ENCODE peak calls at places on chromosomes 4 and X, in four cellular contexts. J, T, C and X are unnamed samples.

GRCh38 chr4:105963461-105964400 is 68.5 kb downstream of the NPNT start:
- DNase-seq in J (no peak), T (no peak), C (no peak), X (peak; percentile 84)

GRCh38 chrX:39477438-39478120 is 620.2 kb downstream of the BCOR start:
- DNase-seq in J (no peak), T (peak; percentile 2), C (no peak), X (peak; percentile 34)

GRCh38 chr4:38162240-38162784 is 202.1 kb downstream of the PTTG2 start:
- DNase-seq in J (no peak), T (no peak), C (peak; percentile 96), X (no peak)

GRCh38 chr4:95510145-95510544 is 38.6 kb downstream of the UNC5C start:
- DNase-seq in J (no peak), T (no peak), C (peak; percentile 2), X (peak; percentile 10)

GRCh38 chrX:150990910-150991309 is 7.8 kb downstream of the HMGB3 start:
- DNase-seq in J (no peak), T (no peak), C (no peak), X (no peak)

GRCh38 chr4:19224820-19225219 is 1026.9 kb upstream of the SLIT2 start:
- DNase-seq in J (no peak), T (no peak), C (no peak), X (no peak)

GRCh38 chr4:116516711-116517110 is 568.7 kb downstream of the TRAM1L1 start:
- DNase-seq in J (no peak), T (no peak), C (no peak), X (no peak)

GRCh38 chr4:150950657-150951056 is 64.4 kb downstream of the LRBA start:
- DNase-seq in J (no peak), T (no peak), C (peak; percentile 21), X (no peak)

GRCh38 chr4:53832549-53832948 is 231.9 kb downstream of the CHIC2 start:
- DNase-seq in J (no peak), T (no peak), C (no peak), X (no peak)

GRCh38 chr4:185872747-185873380 is 60.9 kb upstream of the SORBS2 start:
- DNase-seq in J (no peak), T (no peak), C (no peak), X (no peak)

GRCh38 chr4:142307857-142308256 is 538.2 kb downstream of the INPP4B start:
- DNase-seq in J (no peak), T (no peak), C (no peak), X (no peak)

GRCh38 chrX:20393944-20394343 is 127.2 kb upstream of the RPS6KA3 start:
- DNase-seq in J (no peak), T (no peak), C (peak; percentile 27), X (no peak)

GRCh38 chr4:81502561-81502960 is 30.9 kb upstream of the RASGEF1B start:
- DNase-seq in J (no peak), T (no peak), C (no peak), X (no peak)

GRCh38 chrX:81202413-81202794 is 502 bp downstream of the SH3BGRL start:
- DNase-seq in J (no peak), T (no peak), C (no peak), X (no peak)

GRCh38 chr4:108113229-108113628 is 55.5 kb downstream of the LEF1 start:
- DNase-seq in J (no peak), T (no peak), C (no peak), X (no peak)

GRCh38 chr4:52925531-52925968 is 63.4 kb downstream of the RASL11B start:
- DNase-seq in J (no peak), T (no peak), C (no peak), X (no peak)

GRCh38 chrX:153974003-153974725 is 1.6 kb downstream of the TMEM187 start:
- DNase-seq in J (no peak), T (no peak), C (no peak), X (no peak)

GRCh38 chr4:53929311-53929710 is 135.1 kb downstream of the CHIC2 start:
- DNase-seq in J (no peak), T (no peak), C (no peak), X (no peak)

GRCh38 chrX:38305971-38306370 is 21.3 kb downstream of the RPGR start:
- DNase-seq in J (no peak), T (no peak), C (peak; percentile 18), X (no peak)

GRCh38 chrX:38991656-38992558 is 190.6 kb downstream of the MID1IP1 start:
- DNase-seq in J (no peak), T (no peak), C (no peak), X (no peak)

GRCh38 chr4:165378763-165379631 is at the start of gene CPE:
- DNase-seq in J (peak; percentile 58), T (no peak), C (peak; percentile 81), X (no peak)

GRCh38 chr4:17448689-17449088 is 63.2 kb downstream of the QDPR start:
- DNase-seq in J (no peak), T (no peak), C (no peak), X (no peak)
- TF ChIP-seq RNF2 in J (no peak), T (no peak), C (no peak), X (no peak)

GRCh38 chrX:106171293-106171692 is 3.2 kb downstream of the PWWP3B start:
- DNase-seq in J (no peak), T (no peak), C (no peak), X (no peak)

GRCh38 chrX:106170318-106170717 is 2.2 kb downstream of the PWWP3B start:
- DNase-seq in J (no peak), T (no peak), C (no peak), X (no peak)

GRCh38 chrX:106168107-106168506 is at the start of gene PWWP3B:
- DNase-seq in J (no peak), T (peak; percentile 7), C (no peak), X (no peak)
- TF ChIP-seq RNF2 in J (no peak), T (no peak), C (no peak), X (no peak)

GRCh38 chr4:4865705-4866123 is 6.2 kb downstream of the MSX1 start:
- DNase-seq in J (no peak), T (no peak), C (no peak), X (no peak)

GRCh38 chr4:4868506-4869379 is 9.3 kb downstream of the MSX1 start:
- DNase-seq in J (no peak), T (no peak), C (no peak), X (no peak)

GRCh38 chr4:4866124-4866832 is 6.8 kb downstream of the MSX1 start:
- DNase-seq in J (no peak), T (no peak), C (no peak), X (no peak)

GRCh38 chr4:4867745-4868505 is 8.5 kb downstream of the MSX1 start:
- DNase-seq in J (no peak), T (no peak), C (no peak), X (no peak)

DNA sequence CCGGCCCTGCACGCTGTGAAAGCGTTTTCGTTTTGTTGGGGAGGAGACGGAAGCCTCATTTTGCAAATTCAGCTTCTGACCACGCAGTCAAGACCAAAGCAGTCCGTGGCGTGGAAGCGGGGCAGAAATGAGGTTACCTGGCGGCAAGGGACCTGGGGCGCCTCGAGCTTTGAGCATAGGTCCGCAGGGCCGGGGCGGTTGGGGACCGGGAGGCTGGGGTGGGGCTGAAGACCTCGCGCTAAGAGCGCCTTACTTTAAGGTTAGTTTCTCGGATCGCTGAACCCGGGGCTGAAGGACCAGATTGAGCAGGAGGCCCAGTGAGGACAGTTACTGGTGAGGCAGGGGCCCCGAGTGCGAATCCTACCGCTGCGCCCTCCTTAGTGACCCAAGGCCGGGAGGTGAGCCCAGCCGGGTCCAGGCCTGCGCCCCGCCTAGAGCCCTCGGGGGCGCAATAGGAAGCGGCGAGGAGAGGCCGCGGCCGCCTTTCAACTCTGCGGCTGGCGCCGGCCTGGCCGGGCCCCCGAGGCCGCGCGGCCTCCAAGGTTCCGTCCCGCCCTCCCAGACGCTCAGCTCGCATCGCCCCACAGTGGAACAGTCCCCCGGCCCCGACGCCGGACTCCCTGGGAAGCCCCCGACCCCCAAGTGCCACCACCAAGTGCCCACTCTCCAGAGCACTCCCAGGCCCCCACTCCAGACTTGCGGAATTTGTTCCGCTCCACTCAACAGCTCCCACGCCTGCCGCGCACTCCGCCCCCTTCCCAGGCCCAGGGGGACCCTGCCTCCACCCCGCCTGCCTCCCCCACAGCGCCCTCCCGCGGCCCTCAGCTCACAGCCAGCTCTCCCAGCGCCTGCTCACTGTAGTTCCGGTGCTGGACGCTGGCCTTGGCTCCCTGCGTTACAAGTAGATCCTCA is 7.6 kb downstream of the MSX1 start:
- DNase-seq in J (no peak), T (no peak), C (no peak), X (peak; percentile 35)
- TF ChIP-seq RNF2 in J (no peak), T (peak; percentile 41), C (no peak), X (no peak)

DNA sequence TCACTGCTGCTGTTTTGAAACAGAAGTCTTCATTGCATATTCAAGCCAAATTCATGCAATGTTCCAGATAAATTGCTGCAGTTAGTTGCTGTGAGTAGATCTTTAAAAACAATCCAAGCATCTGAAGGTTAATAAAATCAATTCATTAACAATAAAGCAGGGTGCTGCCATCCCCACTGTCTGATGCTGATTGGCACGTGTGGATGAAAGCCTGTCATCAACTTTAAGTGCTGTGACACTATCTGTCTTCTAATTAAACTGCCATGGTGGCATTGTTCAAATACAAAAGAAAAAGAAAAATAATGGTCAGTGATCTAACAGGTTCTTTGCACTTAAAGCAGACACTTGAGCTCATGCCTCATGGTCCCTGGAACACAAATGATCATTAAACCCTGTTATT is 63.0 kb upstream of the MND1 start:
- DNase-seq in J (no peak), T (no peak), C (no peak), X (no peak)
- TF ChIP-seq RNF2 in J (no peak), T (no peak), C (no peak), X (no peak)

DNA sequence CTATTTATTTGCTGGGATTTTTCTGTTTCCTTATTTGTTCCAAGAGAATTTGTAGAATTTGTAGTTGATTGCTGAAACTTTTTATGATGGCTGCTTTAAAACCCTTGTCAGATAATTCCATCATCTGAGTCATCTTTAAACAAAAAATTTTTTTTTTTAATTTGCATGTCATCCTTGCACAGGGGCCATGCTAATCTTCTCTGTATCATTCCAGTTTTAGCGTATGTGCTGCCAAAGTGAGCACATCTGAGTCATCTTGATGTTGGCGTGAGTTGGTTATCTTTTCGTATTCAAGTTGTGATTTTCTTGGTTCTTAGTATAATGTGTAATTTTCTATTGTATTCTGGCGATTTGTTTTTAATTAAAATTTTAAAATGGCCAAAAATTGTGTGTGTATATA is 18.7 kb upstream of the ZNF157 start:
- DNase-seq in J (no peak), T (no peak), C (no peak), X (no peak)
- TF ChIP-seq RNF2 in J (no peak), T (no peak), C (no peak), X (no peak)

DNA sequence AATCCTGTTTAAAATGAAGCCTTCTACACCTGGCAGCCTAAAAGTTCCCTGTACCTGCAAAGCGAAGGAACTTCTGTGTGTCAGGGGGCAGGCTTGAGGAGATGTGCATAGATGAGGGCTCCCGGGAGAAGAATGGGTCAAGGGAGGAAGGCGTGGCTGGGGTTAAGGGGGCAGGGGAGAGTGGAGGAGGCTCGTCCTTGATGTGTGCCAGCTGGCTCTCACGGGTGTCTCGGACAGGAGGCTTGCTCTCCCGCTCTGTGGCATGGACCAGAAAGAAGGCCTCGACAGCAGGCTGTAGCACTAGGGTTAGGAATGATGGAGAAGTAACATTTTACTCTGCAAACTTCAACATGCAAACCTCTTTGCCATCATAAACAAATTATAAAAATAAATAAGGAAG is 104.6 kb upstream of the HSD17B10 start:
- DNase-seq in J (no peak), T (no peak), C (no peak), X (no peak)
- TF ChIP-seq RNF2 in J (no peak), T (no peak), C (no peak), X (no peak)